ENCODE peak calls at places on chromosome 16, in four cellular contexts. One of them, this sample, is unnamed.

GRCh38 chr16:12271006-12271405 is 294.5 kb downstream of the SNX29 start:
- DNase-seq in AG04450: no peak
- DNase-seq in activated naive CD4-positive, alpha-beta T cell treated with anti-CD3 and anti-CD28 coated beads for 36 hours: no peak
- DNase-seq in testis: peak
- DNase-seq in this sample: no peak

GRCh38 chr16:57609541-57610401 is 18.7 kb upstream of the ADGRG1 start:
- DNase-seq in AG04450: no peak
- DNase-seq in testis: peak
- DNase-seq in activated naive CD4-positive, alpha-beta T cell treated with anti-CD3 and anti-CD28 coated beads for 36 hours: peak
- DNase-seq in this sample: no peak

GRCh38 chr16:76535-77272 is 1.3 kb upstream of the MPG start:
- DNase-seq in activated naive CD4-positive, alpha-beta T cell treated with anti-CD3 and anti-CD28 coated beads for 36 hours: peak
- DNase-seq in AG04450: no peak
- DNase-seq in testis: peak
- DNase-seq in this sample: no peak

GRCh38 chr16:81128726-81129524 is 32.7 kb upstream of the GCSH start:
- DNase-seq in AG04450: no peak
- DNase-seq in activated naive CD4-positive, alpha-beta T cell treated with anti-CD3 and anti-CD28 coated beads for 36 hours: no peak
- DNase-seq in testis: no peak
- DNase-seq in this sample: no peak

GRCh38 chr16:3004319-3004718 is 8.4 kb upstream of the CLDN9 start:
- DNase-seq in activated naive CD4-positive, alpha-beta T cell treated with anti-CD3 and anti-CD28 coated beads for 36 hours: no peak
- DNase-seq in AG04450: no peak
- DNase-seq in testis: no peak
- DNase-seq in this sample: no peak

GRCh38 chr16:66274335-66275110 is 92.0 kb upstream of the CDH5 start:
- DNase-seq in AG04450: no peak
- DNase-seq in testis: no peak
- DNase-seq in activated naive CD4-positive, alpha-beta T cell treated with anti-CD3 and anti-CD28 coated beads for 36 hours: no peak
- DNase-seq in this sample: no peak

GRCh38 chr16:84616515-84616914 is 1.4 kb downstream of the COTL1 start:
- DNase-seq in AG04450: no peak
- DNase-seq in testis: no peak
- DNase-seq in activated naive CD4-positive, alpha-beta T cell treated with anti-CD3 and anti-CD28 coated beads for 36 hours: peak
- DNase-seq in this sample: no peak

GRCh38 chr16:85361441-85362118 is 249.3 kb upstream of the CIBAR2 start:
- DNase-seq in activated naive CD4-positive, alpha-beta T cell treated with anti-CD3 and anti-CD28 coated beads for 36 hours: no peak
- DNase-seq in AG04450: no peak
- DNase-seq in testis: peak
- DNase-seq in this sample: no peak

GRCh38 chr16:85042606-85043005 is 15.0 kb downstream of the KIAA0513 start:
- DNase-seq in testis: no peak
- DNase-seq in AG04450: no peak
- DNase-seq in activated naive CD4-positive, alpha-beta T cell treated with anti-CD3 and anti-CD28 coated beads for 36 hours: no peak
- DNase-seq in this sample: no peak